ENCODE peak calls at places on chromosome 22, in seven cellular contexts. L is aorta, C is lung, S is Peyer's patch, U is tibial artery, Y is endodermal cell, X is heart left ventricle. V is an unnamed sample. For H3K4me1 and H3K27me3, the result is how much of the 10 kb centered on the place peaks cover.

GRCh38 chr22:48417143-48418070 is 1410.3 kb downstream of the BRD1 start:
- DNase-seq in L (peak), C (no peak), S (no peak), U (no peak), Y (peak), X (no peak), V (no peak)

GRCh38 chr22:38313384-38313955 is 3.8 kb downstream of the CSNK1E start:
- DNase-seq in L (peak), C (no peak), S (no peak), U (peak), Y (no peak), X (peak), V (peak)

GRCh38 chr22:44807232-44807631 is 54.9 kb downstream of the ARHGAP8 start:
- DNase-seq in L (no peak), C (no peak), S (no peak), U (no peak), Y (peak), X (no peak), V (no peak)

GRCh38 chr22:35399678-35400334 is at the start of gene MCM5:
- DNase-seq in L (peak), C (peak), S (peak), U (peak), Y (peak), X (peak), V (peak)

GRCh38 chr22:20546541-20546950 is 39.1 kb downstream of the MED15 start:
- DNase-seq in L (no peak), C (no peak), S (no peak), U (no peak), Y (no peak), X (no peak), V (no peak)

GRCh38 chr22:44108806-44109385 is 71.8 kb upstream of the PARVG start:
- DNase-seq in L (peak), C (no peak), S (no peak), U (no peak), Y (no peak), X (no peak), V (no peak)

GRCh38 chr22:35900483-35901168 is 128.0 kb downstream of the RBFOX2 start:
- DNase-seq in L (no peak), C (no peak), S (no peak), U (no peak), Y (peak), X (no peak), V (no peak)

GRCh38 chr22:45007247-45007945 is 2.4 kb downstream of the PHF21B start:
- DNase-seq in L (no peak), C (no peak), S (no peak), U (no peak), Y (peak), X (peak), V (peak)

GRCh38 chr22:35605787-35606492 is 11.2 kb downstream of the MB start:
- DNase-seq in L (peak), C (no peak), S (no peak), U (no peak), Y (no peak), X (peak), V (peak)

GRCh38 chr22:48778308-48779195 is 1049.1 kb downstream of the BRD1 start:
- DNase-seq in L (no peak), C (peak), S (no peak), U (no peak), Y (peak), X (no peak), V (no peak)

GRCh38 chr22:17969732-17970131 is 54.6 kb downstream of the MICAL3 start:
- DNase-seq in L (peak), C (no peak), S (no peak), U (no peak), Y (no peak), X (no peak), V (peak)

GRCh38 chr22:24400726-24401596 is 26.4 kb upstream of the ADORA2A start:
- DNase-seq in L (peak), C (no peak), S (no peak), U (no peak), Y (no peak), X (no peak), V (no peak)

GRCh38 chr22:24847490-24847889 is 41.5 kb downstream of the SGSM1 start:
- DNase-seq in L (no peak), C (no peak), S (no peak), U (no peak), Y (no peak), X (no peak), V (no peak)

GRCh38 chr22:24681236-24681635 is 78.2 kb downstream of the GGT1 start:
- DNase-seq in L (no peak), C (no peak), S (no peak), U (no peak), Y (no peak), X (no peak), V (no peak)

GRCh38 chr22:46053563-46054090 is 76.7 kb upstream of the WNT7B start:
- DNase-seq in L (peak), C (peak), S (peak), U (peak), Y (no peak), X (peak), V (peak)

GRCh38 chr22:44890416-44891292 is 119.2 kb downstream of the PHF21B start:
- DNase-seq in L (no peak), C (no peak), S (no peak), U (no peak), Y (peak), X (no peak), V (no peak)

GRCh38 chr22:49297286-49297870 is 530.3 kb downstream of the BRD1 start:
- DNase-seq in L (no peak), C (no peak), S (no peak), U (peak), Y (no peak), X (no peak), V (no peak)

GRCh38 chr22:48068323-48068722 is 1305.9 kb downstream of the TBC1D22A start:
- DNase-seq in L (no peak), C (no peak), S (peak), U (no peak), Y (no peak), X (no peak), V (no peak)

GRCh38 chr22:47168900-47169800 is 406.7 kb downstream of the TBC1D22A start:
- DNase-seq in L (peak), C (no peak), S (peak), U (peak), Y (peak), X (peak), V (no peak)

GRCh38 chr22:38479096-38479840 is 11.4 kb downstream of the KDELR3 start:
- DNase-seq in L (no peak), C (no peak), S (no peak), U (no peak), Y (no peak), X (no peak), V (no peak)

GRCh38 chr22:22772883-22773282 is 114.7 kb upstream of the IGLL5 start:
- DNase-seq in L (no peak), C (no peak), S (no peak), U (no peak), Y (no peak), X (no peak), V (no peak)

GRCh38 chr22:47218671-47219070 is 456.2 kb downstream of the TBC1D22A start:
- DNase-seq in L (no peak), C (peak), S (no peak), U (no peak), Y (peak), X (no peak), V (no peak)

GRCh38 chr22:29277927-29278326 is 9.9 kb downstream of the EWSR1 start:
- DNase-seq in L (no peak), C (no peak), S (no peak), U (no peak), Y (no peak), X (no peak), V (no peak)

GRCh38 chr22:29270475-29271271 is 2.6 kb downstream of the EWSR1 start:
- DNase-seq in L (no peak), C (no peak), S (no peak), U (no peak), Y (no peak), X (no peak), V (no peak)

GRCh38 chr22:29272624-29273023 is 4.6 kb downstream of the EWSR1 start:
- DNase-seq in L (no peak), C (no peak), S (no peak), U (no peak), Y (no peak), X (no peak), V (no peak)

GRCh38 chr22:29275819-29276565 is 7.9 kb downstream of the EWSR1 start:
- DNase-seq in L (no peak), C (no peak), S (no peak), U (no peak), Y (no peak), X (no peak), V (no peak)

DNA sequence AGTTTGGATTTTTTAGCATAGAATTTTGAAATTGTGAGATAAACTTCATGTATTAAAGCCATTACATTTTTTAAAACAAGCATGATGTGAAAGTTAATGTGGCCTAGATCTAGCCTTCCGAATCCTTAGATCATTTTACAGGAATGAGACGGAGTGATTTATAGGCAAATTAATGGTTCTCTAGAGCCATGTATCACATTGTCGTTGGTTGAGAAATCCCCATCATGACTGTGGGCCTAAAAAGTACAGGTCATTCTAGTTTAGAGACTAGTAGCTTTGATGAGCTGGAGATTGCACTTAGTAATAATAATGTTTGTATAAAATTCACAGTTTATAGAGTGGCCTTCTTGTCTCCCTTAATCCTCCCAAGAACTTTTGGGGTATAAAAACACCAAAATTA is 7.1 kb downstream of the EWSR1 start:
- DNase-seq in L (no peak), C (no peak), S (no peak), U (no peak), Y (no peak), X (no peak), V (no peak)
- H3K4me1 ChIP-seq in L (under half), C (under half), S (under half), U (under half), Y (under half), X (half or more), V (half or more)

GRCh38 chr22:50674127-50674493 is 1.5 kb downstream of the SHANK3 start:
- DNase-seq in L (no peak), C (no peak), S (peak), U (no peak), Y (peak), X (no peak), V (no peak)
- H3K27me3 ChIP-seq in L (under half), C (under half), S (under half), U (under half), Y (under half), X (under half), V (under half)

DNA sequence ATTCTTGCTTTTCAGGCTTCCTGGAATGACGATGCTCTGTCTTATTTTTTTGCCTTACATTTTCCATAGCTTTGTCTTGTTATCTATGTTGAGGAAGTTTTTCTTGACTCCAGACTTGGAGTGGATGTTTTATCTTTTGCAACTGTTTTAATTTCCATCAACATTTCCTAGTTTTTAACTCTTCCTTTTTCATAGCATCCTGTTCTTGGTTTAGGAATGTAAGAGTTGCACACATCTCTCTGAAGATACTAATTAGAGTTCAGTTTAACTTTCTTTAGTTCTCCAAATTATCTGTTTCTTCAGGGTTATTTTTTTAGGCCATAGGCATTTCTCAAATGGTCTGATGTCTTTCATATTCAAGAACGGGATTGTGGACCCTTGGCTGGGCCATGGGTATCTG is 10.4 kb downstream of the CLDN5 start:
- DNase-seq in L (no peak), C (no peak), S (no peak), U (no peak), Y (no peak), X (no peak), V (no peak)
- H3K4me1 ChIP-seq in L (under half), C (under half), S (under half), U (under half), Y (under half), X (under half), V (under half)

GRCh38 chr22:28454431-28455064 is 225.1 kb downstream of the TTC28 start:
- DNase-seq in L (no peak), C (no peak), S (no peak), U (no peak), Y (no peak), X (no peak), V (no peak)
- H3K27me3 ChIP-seq in L (under half), C (under half), S (under half), U (under half), Y (under half), X (under half), V (under half)

GRCh38 chr22:41862160-41862529 is 29.2 kb downstream of the SREBF2 start:
- DNase-seq in L (no peak), C (no peak), S (no peak), U (no peak), Y (no peak), X (no peak), V (no peak)

GRCh38 chr22:41857860-41858199 is 24.9 kb downstream of the SREBF2 start:
- DNase-seq in L (no peak), C (no peak), S (no peak), U (no peak), Y (no peak), X (no peak), V (no peak)

GRCh38 chr22:41863472-41863871 is 30.6 kb downstream of the SREBF2 start:
- DNase-seq in L (no peak), C (no peak), S (no peak), U (no peak), Y (no peak), X (no peak), V (no peak)

GRCh38 chr22:41857160-41857859 is 24.4 kb downstream of the SREBF2 start:
- DNase-seq in L (peak), C (no peak), S (no peak), U (peak), Y (peak), X (peak), V (peak)

GRCh38 chr22:41862530-41863266 is 29.8 kb downstream of the SREBF2 start:
- DNase-seq in L (no peak), C (peak), S (no peak), U (no peak), Y (no peak), X (no peak), V (no peak)
- H3K4me1 ChIP-seq in L (under half), C (under half), S (under half), U (under half), Y (under half), X (under half), V (under half)

DNA sequence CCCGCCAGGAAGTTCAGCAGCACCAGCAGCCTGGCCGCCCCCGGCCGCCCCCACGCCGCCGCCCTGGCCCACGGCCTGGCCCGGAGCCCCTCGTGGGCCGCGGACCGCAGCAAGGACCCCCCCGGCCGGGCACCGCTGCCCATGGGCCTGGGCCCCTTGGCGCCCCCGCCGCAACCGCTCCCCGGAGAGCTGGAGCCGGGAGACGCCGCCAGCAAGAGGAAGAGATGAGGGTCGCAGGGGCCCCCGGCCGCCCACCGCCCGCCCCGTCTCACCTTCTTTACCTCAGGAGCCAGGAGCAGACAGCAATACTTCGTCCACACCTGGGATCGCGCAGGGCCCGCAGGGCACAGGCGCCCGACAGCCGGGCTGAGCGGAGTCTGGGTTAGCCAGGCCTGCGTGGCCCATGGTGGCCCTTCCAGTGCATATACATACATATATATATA is 115.6 kb downstream of the CACNA1I start:
- DNase-seq in L (no peak), C (no peak), S (no peak), U (no peak), Y (no peak), X (no peak), V (no peak)
- H3K27me3 ChIP-seq in L (under half), C (under half), S (under half), U (under half), Y (under half), X (under half), V (half or more)

V was measured in heart right ventricle.